ENCODE peak calls at places on chromosome 19, in five cellular contexts. W, E, G, X and F are unnamed samples.

GRCh38 chr19:7645159-7645558 is 8.2 kb downstream of the STXBP2 start:
- DNase-seq in X (no peak), E (no peak), W (no peak), G (no peak), F (no peak)

GRCh38 chr19:40390084-40390742 is at the start of gene HIPK4:
- DNase-seq in W (no peak), X (no peak), G (no peak), E (no peak), F (no peak)

GRCh38 chr19:49085020-49085867 is at the start of gene SNRNP70:
- DNase-seq in W (peak), X (peak), E (peak), G (peak), F (peak)

GRCh38 chr19:27765912-27766725 is 1446.8 kb downstream of the UQCRFS1 start:
- DNase-seq in G (no peak), W (peak), X (no peak), E (no peak), F (peak)

GRCh38 chr19:7272856-7273578 is 21.2 kb downstream of the INSR start:
- DNase-seq in X (no peak), E (no peak), W (no peak), G (peak), F (no peak)

GRCh38 chr19:17078038-17078919 is 2.7 kb downstream of the MYO9B start:
- DNase-seq in W (no peak), G (no peak), E (no peak), X (no peak), F (no peak)

GRCh38 chr19:55410168-55410567 is 2.6 kb upstream of the UBE2S start:
- DNase-seq in G (no peak), X (no peak), E (no peak), W (no peak), F (no peak)

GRCh38 chr19:7191946-7192691 is 102.1 kb downstream of the INSR start:
- DNase-seq in W (no peak), E (no peak), X (no peak), G (no peak), F (no peak)

GRCh38 chr19:13138171-13138915 is 11.8 kb downstream of the STX10 start:
- DNase-seq in G (no peak), W (no peak), E (no peak), X (no peak), F (no peak)

GRCh38 chr19:38162094-38162493 is 61.9 kb downstream of the DPF1 start:
- DNase-seq in X (no peak), E (no peak), W (no peak), G (no peak), F (no peak)

GRCh38 chr19:18745012-18745735 is 45.9 kb downstream of the COMP start:
- DNase-seq in X (no peak), W (no peak), G (no peak), E (peak), F (no peak)

GRCh38 chr19:49502866-49503581 is 6.8 kb downstream of the RPS11 start:
- DNase-seq in X (no peak), W (no peak), E (peak), G (no peak), F (no peak)

GRCh38 chr19:27744926-27745844 is 1467.8 kb downstream of the UQCRFS1 start:
- DNase-seq in W (peak), G (no peak), X (no peak), E (no peak), F (peak)

GRCh38 chr19:55206664-55207500 is 2.4 kb downstream of the PTPRH start:
- DNase-seq in W (no peak), G (no peak), E (peak), X (peak), F (peak)

GRCh38 chr19:34734601-34735103 is 609 bp downstream of the ZNF181 start:
- DNase-seq in W (no peak), X (no peak), E (no peak), G (no peak), F (no peak)

GRCh38 chr19:33047422-33047821 is 17.3 kb downstream of the RHPN2 start:
- DNase-seq in W (no peak), G (no peak), E (no peak), X (no peak), F (no peak)

GRCh38 chr19:35332817-35333216 is 3.8 kb downstream of the CD22 start:
- DNase-seq in E (no peak), X (peak), W (no peak), G (no peak), F (no peak)

GRCh38 chr19:19900124-19900523 is 622 bp upstream of the ZNF93 start:
- DNase-seq in E (peak), G (no peak), W (no peak), X (no peak), F (no peak)

GRCh38 chr19:17020823-17021222 is 5.8 kb downstream of the CPAMD8 start:
- DNase-seq in W (no peak), X (no peak), G (no peak), E (peak), F (no peak)

GRCh38 chr19:10226021-10226375 is 5.1 kb downstream of the S1PR2 start:
- DNase-seq in G (no peak), W (no peak), X (no peak), E (no peak), F (no peak)

GRCh38 chr19:47614559-47614958 is 5.6 kb downstream of the BICRA start:
- DNase-seq in X (no peak), G (no peak), E (no peak), W (no peak), F (no peak)

GRCh38 chr19:38266070-38266469 is 1.7 kb downstream of the SPINT2 start:
- DNase-seq in E (no peak), W (no peak), X (no peak), G (no peak), F (no peak)

GRCh38 chr19:8054169-8054568 is 1.6 kb downstream of the CCL25 start:
- DNase-seq in W (no peak), G (no peak), X (no peak), E (no peak), F (no peak)

GRCh38 chr19:17402982-17403855 is 2.2 kb downstream of the BST2 start:
- DNase-seq in W (no peak), X (no peak), G (no peak), E (no peak), F (no peak)

GRCh38 chr19:47615230-47615629 is 6.3 kb downstream of the BICRA start:
- DNase-seq in E (no peak), W (no peak), G (no peak), X (no peak), F (no peak)

GRCh38 chr19:18194554-18195238 is 1.7 kb downstream of the MPV17L2 start:
- DNase-seq in E (peak), W (no peak), G (no peak), X (peak), F (no peak)

GRCh38 chr19:33390120-33390907 is 16.8 kb downstream of the CEBPG start:
- DNase-seq in W (no peak), X (no peak), E (peak), G (no peak), F (no peak)

GRCh38 chr19:38667552-38668205 is 20.2 kb downstream of the ACTN4 start:
- DNase-seq in X (peak), W (no peak), E (no peak), G (no peak), F (no peak)

GRCh38 chr19:34601071-34601470 is 75.9 kb downstream of the SCGB2B2 start:
- DNase-seq in E (no peak), W (no peak), G (no peak), X (no peak), F (no peak)

GRCh38 chr19:19538767-19539166 is 702 bp downstream of the CILP2 start:
- DNase-seq in E (no peak), X (no peak), G (no peak), W (no peak), F (no peak)

GRCh38 chr19:55700813-55701212 is 25.8 kb downstream of the EPN1 start:
- DNase-seq in E (no peak), G (no peak), W (no peak), X (peak), F (no peak)

GRCh38 chr19:10862561-10863106 is 8.7 kb upstream of the CARM1 start:
- DNase-seq in G (no peak), X (no peak), W (no peak), E (no peak), F (no peak)

GRCh38 chr19:44820648-44821609 is 12.0 kb downstream of the BCAM start:
- DNase-seq in X (peak), W (peak), G (no peak), E (peak), F (no peak)

GRCh38 chr19:11295665-11296245 is at the start of gene TSPAN16:
- DNase-seq in W (no peak), X (no peak), E (no peak), G (no peak), F (no peak)

GRCh38 chr19:29121684-29122083 is 91.3 kb downstream of the UQCRFS1 start:
- DNase-seq in X (no peak), E (no peak), G (no peak), W (no peak), F (no peak)
- TF ChIP-seq CTCF in X (no peak), E (peak), G (no peak), W (no peak), F (peak)

DNA sequence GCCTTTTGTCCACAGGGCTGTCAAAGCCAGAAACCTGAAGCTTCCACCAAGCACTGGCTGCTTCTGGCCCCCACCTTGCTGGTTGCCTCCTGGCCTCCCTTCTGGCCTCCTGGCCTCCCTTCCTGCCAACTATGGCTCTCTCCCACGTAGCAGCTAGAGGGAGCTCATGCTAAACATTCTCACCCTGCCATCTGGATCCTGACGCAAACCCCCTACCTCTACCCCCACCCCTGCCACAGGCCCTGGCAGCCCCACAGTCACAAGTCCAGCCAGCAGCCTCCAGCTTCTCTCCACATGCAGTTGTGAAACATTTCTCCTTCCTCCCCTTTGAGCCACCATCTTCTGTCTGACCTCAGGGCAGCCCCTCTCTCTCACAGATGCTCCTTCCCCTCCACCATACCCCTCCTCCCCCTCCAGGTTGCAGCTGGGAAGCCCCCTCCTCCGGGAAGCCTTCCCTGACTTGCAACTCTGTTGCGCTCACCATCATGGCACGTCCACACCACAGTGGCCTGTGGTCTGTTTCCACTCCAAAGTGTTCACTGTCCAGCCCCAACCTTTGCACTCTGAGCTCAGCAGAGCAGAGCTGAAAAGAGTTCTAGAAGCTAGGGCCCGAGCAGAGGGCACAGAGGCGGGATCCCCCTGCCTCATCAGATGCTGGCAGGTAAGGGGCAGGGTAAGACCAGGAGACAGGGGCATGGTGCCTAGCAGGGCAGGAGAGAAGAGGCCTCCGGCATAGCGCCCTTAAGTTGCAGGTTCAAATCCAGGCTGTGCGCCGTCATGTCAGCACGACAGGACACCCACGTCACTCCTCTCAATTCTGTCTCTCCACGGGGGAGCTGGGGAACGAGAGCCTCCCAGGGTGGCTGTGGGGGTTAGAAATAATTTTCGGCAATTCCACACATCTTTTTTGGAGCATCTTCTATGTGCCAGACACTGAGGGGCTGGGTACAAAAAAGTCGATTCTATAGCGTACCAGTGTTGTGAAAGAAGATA is 7.3 kb downstream of the ADGRL1 start:
- DNase-seq in W (no peak), G (no peak), E (peak), X (no peak), F (no peak)
- TF ChIP-seq CTCF in W (no peak), G (peak), E (peak), X (no peak), F (peak)

DNA sequence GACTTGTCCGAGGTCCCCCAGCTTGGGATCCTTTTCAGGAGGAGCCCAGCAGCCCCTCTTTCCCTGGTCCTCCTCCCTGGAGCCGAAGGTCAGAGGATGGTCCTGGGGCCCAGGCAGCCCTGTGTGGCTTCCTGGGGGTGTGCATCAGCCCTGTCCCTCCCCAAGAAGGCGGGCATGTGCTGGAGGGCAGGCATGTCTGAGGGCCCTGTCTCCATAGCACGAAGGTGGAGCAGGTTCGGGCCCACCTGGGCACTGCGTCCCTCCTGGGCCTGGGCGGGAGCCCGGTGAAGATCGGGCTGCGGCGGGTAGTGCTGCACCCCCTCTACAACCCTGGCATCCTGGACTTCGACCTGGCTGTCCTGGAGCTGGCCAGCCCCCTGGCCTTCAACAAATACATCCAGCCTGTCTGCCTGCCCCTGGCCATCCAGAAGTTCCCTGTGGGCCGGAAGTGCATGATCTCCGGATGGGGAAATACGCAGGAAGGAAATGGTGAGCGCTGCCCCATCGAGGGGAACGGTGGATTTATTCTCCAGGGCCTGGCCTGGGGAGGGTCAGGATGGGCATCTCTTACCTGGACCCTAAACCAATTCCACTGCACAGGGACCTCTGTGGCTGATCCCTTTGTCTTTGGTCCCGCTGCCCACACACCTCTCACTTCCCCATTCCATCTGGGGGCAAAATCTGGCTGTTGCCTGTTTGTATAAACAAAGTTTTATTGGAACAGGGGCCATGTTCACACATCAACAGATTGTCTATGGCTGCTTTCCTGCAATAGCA is 10.9 kb downstream of the TIMM13 start:
- DNase-seq in W (no peak), X (no peak), G (no peak), E (no peak), F (no peak)
- TF ChIP-seq CTCF in W (no peak), X (no peak), G (no peak), E (no peak), F (no peak)

DNA sequence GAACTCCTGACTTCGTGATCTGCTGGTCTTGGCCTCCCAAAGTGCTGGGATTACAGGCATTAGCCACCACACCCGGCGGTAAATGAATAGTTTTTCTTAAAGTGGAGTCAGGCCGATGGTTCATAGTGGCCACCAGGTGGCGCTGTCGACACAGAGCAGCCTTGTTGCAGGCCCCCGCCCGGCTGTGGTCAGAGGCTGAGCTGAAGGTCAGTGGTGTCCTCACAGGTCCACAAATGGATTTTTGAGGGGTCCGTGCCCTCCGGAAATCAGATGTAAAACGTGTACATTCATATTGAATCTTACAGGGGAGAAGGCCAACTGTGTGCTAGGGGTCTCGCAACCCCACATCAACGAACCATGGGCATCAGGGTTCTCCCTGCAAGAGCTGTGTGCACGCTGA is 13.4 kb upstream of the WDR18 start:
- DNase-seq in G (no peak), X (no peak), W (no peak), E (no peak), F (no peak)
- TF ChIP-seq CTCF in G (peak), X (peak), W (no peak), E (peak), F (peak)

DNA sequence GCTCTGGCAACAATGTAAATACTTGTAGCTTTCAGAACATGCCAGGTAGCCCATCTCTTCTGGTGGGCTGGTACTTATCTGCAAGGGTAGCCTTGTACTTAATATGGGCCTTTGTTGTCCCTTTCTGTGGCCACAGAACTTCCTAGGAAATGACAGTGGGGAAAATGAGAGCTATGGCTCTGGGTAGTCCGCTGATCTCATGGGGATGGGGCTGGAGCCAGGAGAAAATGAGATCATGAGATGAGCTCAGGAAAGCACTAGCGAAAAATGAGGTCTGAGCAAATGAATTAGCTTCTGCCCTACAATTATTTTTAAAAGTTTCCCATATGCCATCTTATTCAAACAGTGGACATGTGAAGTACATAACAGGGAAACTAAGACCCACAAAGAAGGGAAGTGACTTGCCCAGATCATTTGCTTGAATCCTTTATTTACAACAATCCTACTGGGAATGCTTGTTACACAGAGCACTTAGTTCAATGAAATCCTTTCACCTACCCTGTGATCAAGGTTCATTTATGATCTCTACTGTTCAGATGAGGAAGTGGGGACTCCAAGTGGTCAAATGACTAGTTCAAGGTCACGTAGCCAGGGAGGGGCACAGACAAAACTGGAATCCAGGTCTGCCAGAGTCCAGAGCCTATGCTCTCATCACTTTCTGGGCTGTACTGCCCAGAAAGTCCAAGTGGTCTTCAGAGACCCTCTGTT is 87.1 kb downstream of the PTPRS start:
- DNase-seq in X (no peak), W (no peak), E (no peak), G (no peak), F (no peak)
- TF ChIP-seq CTCF in X (no peak), W (no peak), E (no peak), G (no peak), F (no peak)

GRCh38 chr19:36837902-36838783 is at the start of gene ZNF790:
- DNase-seq in X (peak), W (peak), E (peak), G (peak), F (peak)

GRCh38 chr19:36837525-36837901 is 674 bp downstream of the ZNF790 start:
- DNase-seq in X (no peak), G (no peak), W (no peak), E (no peak), F (no peak)

GRCh38 chr19:36838784-36839324 is 667 bp upstream of the ZNF790 start:
- DNase-seq in G (no peak), E (no peak), W (no peak), X (no peak), F (no peak)

DNA sequence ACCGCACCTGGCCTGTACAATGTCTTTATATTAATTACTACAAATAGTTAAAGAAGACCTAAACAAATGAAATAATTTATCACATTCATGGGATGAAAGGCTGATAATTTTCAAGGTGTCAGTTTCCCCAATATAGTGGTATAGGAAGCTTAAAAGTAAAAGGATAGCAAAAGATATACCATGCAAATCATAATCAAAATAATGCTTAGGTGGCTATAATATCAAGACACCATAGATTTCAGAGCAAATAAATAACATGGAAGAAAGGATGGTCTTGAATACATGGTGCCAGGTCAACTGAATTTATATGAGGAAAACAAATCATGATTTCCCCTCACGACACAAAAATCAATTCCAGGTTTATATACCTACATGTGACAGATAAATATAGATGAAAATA is 4.8 kb downstream of the ZNF790 start:
- DNase-seq in E (no peak), X (no peak), G (no peak), W (no peak), F (no peak)
- TF ChIP-seq CTCF in E (no peak), X (no peak), G (no peak), W (no peak), F (no peak)